ENCODE peak calls at places on chromosome 14, in ten cellular contexts. G is GM12864, F is kidney epithelial cell, I is tibial artery, D is HCT116, S is body of pancreas, L is AG04450, A is fibroblast of lung, T is choroid plexus epithelial cell, E is astrocyte of the cerebellum. H is an unnamed sample.

GRCh38 chr14:65483647-65484046 is 71.1 kb downstream of the FUT8 start:
- DNase-seq in A (no peak), I (no peak), E (no peak), D (peak), S (no peak), T (no peak), L (no peak), F (no peak), G (no peak), H (no peak)

GRCh38 chr14:64685364-64686130 is 18.7 kb upstream of the PLEKHG3 start:
- DNase-seq in E (no peak), G (no peak), F (no peak), I (no peak), A (no peak), D (no peak), L (no peak), T (no peak), S (no peak), H (peak)

GRCh38 chr14:81805785-81806184 is 272.1 kb upstream of the SEL1L start:
- DNase-seq in F (no peak), S (no peak), A (no peak), L (no peak), E (no peak), D (no peak), I (no peak), G (no peak), T (no peak), H (no peak)

GRCh38 chr14:85279407-85279806 is 250.5 kb upstream of the FLRT2 start:
- DNase-seq in A (no peak), E (no peak), G (no peak), L (no peak), S (no peak), I (no peak), T (no peak), F (no peak), D (no peak), H (no peak)

GRCh38 chr14:59317346-59317745 is 128.9 kb downstream of the DAAM1 start:
- DNase-seq in D (no peak), E (no peak), L (no peak), A (no peak), T (no peak), G (no peak), S (no peak), F (no peak), I (no peak), H (no peak)

GRCh38 chr14:61472801-61473376 is 151.5 kb downstream of the PRKCH start:
- DNase-seq in F (no peak), T (no peak), E (no peak), A (peak), S (no peak), I (no peak), D (no peak), L (no peak), G (no peak), H (no peak)

GRCh38 chr14:37973031-37973908 is 234.4 kb upstream of the SSTR1 start:
- DNase-seq in F (peak), L (no peak), T (no peak), D (no peak), E (no peak), I (no peak), G (no peak), A (no peak), S (no peak), H (no peak)

GRCh38 chr14:73802431-73803188 is 49.0 kb upstream of the PTGR2 start:
- DNase-seq in A (no peak), D (no peak), L (no peak), E (no peak), T (no peak), G (no peak), S (no peak), I (no peak), F (no peak), H (no peak)

GRCh38 chr14:72792051-72792788 is 101.7 kb downstream of the DPF3 start:
- DNase-seq in G (no peak), T (peak), S (peak), I (peak), E (no peak), L (no peak), A (peak), D (no peak), F (no peak), H (no peak)

GRCh38 chr14:43525647-43526046 is 981.4 kb downstream of the FSCB start:
- DNase-seq in L (no peak), T (no peak), G (no peak), S (no peak), A (no peak), F (no peak), D (no peak), E (no peak), I (no peak), H (no peak)

GRCh38 chr14:93527076-93527692 is 96.4 kb downstream of the UNC79 start:
- DNase-seq in I (no peak), F (no peak), D (no peak), T (no peak), E (no peak), L (no peak), G (no peak), A (no peak), S (peak), H (no peak)

GRCh38 chr14:72781476-72782181 is 112.3 kb downstream of the DPF3 start:
- DNase-seq in S (no peak), I (no peak), A (peak), F (peak), E (peak), G (no peak), D (no peak), T (peak), L (no peak), H (no peak)

GRCh38 chr14:95711476-95712176 is 2.3 kb downstream of the TCL1A start:
- DNase-seq in E (no peak), L (no peak), F (no peak), I (no peak), D (no peak), G (no peak), T (no peak), S (no peak), A (no peak), H (no peak)

GRCh38 chr14:46672128-46672527 is 20.5 kb upstream of the RPL10L start:
- DNase-seq in F (no peak), G (no peak), I (no peak), A (no peak), E (no peak), S (no peak), L (no peak), D (no peak), T (no peak), H (no peak)

GRCh38 chr14:52695481-52696091 is at the start of gene ERO1A:
- DNase-seq in I (peak), G (no peak), A (peak), T (peak), D (no peak), L (peak), S (peak), E (peak), F (peak), H (peak)

GRCh38 chr14:52703225-52703624 is 3.8 kb upstream of the PSMC6 start:
- DNase-seq in G (no peak), E (peak), T (peak), S (peak), F (peak), I (no peak), D (no peak), L (peak), A (peak), H (peak)

GRCh38 chr14:52703664-52704063 is 3.3 kb upstream of the PSMC6 start:
- DNase-seq in I (no peak), A (no peak), E (no peak), S (no peak), D (no peak), G (no peak), F (no peak), T (no peak), L (no peak), H (no peak)

GRCh38 chr14:52701223-52701622 is 5.8 kb upstream of the PSMC6 start:
- DNase-seq in L (no peak), S (no peak), I (no peak), G (no peak), T (peak), F (no peak), E (no peak), D (no peak), A (no peak), H (no peak)

DNA sequence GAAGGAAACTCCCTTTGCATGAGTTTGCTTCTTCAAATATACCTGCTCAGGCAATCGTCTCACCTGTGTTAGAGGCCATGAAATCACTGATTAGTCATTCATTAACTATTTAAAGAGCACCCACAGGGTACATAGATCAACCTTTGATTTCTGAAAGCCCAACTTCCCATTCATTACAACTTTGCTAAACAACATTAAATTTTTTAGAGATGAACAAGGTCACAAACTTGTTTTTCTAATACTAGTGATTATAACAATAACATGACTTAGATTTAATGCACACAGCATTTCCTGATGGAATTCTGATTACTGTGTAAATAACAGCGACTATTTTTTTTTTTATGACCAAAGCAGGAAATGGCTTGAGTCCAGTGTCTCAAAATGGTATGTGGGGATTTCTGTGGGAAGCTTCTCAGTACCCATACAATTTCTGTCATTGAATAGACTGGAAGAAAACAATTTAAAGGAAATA is 5.4 kb upstream of the ERO1A start:
- DNase-seq in D (peak), F (peak), S (peak), E (no peak), I (no peak), G (no peak), T (peak), A (no peak), L (no peak), H (no peak)
- H3K4me3 ChIP-seq in D (peak), F (no peak), S (no peak), E (no peak), I (no peak), G (no peak), T (no peak), A (no peak), L (no peak), H (no peak)

GRCh38 chr14:39102265-39102968 is 618 bp downstream of the SEC23A start:
- DNase-seq in S (peak), E (no peak), L (no peak), G (no peak), D (no peak), A (peak), I (no peak), F (no peak), T (peak), H (no peak)

GRCh38 chr14:39102969-39103957 is at the start of gene SEC23A:
- DNase-seq in D (peak), F (no peak), L (peak), A (peak), I (peak), G (peak), T (peak), E (peak), S (peak), H (peak)

GRCh38 chr14:39108791-39109190 is 5.3 kb upstream of the GEMIN2 start:
- DNase-seq in S (no peak), A (no peak), T (no peak), D (no peak), L (no peak), F (no peak), G (no peak), I (no peak), E (no peak), H (no peak)

GRCh38 chr14:39109893-39110715 is 4.0 kb upstream of the GEMIN2 start:
- DNase-seq in A (no peak), F (no peak), L (no peak), S (peak), D (no peak), G (no peak), T (no peak), E (no peak), I (no peak), H (no peak)

GRCh38 chr14:39107624-39108023 is 4.6 kb upstream of the SEC23A start:
- DNase-seq in F (no peak), A (peak), D (no peak), L (no peak), S (no peak), G (no peak), T (peak), I (no peak), E (no peak), H (no peak)
- TF ChIP-seq CTCF in F (peak), A (peak), D (peak), L (peak), S (peak), G (peak), T (peak), I (no peak), E (no peak), H (peak)

GRCh38 chr14:75439989-75440388 is 12.2 kb downstream of the JDP2 start:
- DNase-seq in E (no peak), T (no peak), I (no peak), F (no peak), L (no peak), S (no peak), G (no peak), A (no peak), D (no peak), H (no peak)
- H3K4me3 ChIP-seq in E (no peak), T (no peak), I (no peak), F (no peak), L (no peak), S (no peak), G (no peak), A (no peak), D (no peak), H (no peak)

GRCh38 chr14:99749142-99749541 is 44.1 kb upstream of the EML1 start:
- DNase-seq in L (no peak), A (no peak), D (no peak), F (no peak), G (no peak), E (no peak), I (no peak), T (no peak), S (no peak), H (no peak)
- TF ChIP-seq CTCF in L (peak), A (no peak), D (peak), F (peak), G (peak), E (peak), I (no peak), T (peak), S (no peak), H (peak)

GRCh38 chr14:98840076-98840475 is 431.9 kb downstream of the BCL11B start:
- DNase-seq in S (no peak), A (no peak), L (no peak), E (no peak), D (no peak), I (no peak), T (no peak), F (no peak), G (no peak), H (no peak)
- H3K4me3 ChIP-seq in S (no peak), A (no peak), L (no peak), E (no peak), D (no peak), I (no peak), T (no peak), F (no peak), G (no peak), H (no peak)

DNA sequence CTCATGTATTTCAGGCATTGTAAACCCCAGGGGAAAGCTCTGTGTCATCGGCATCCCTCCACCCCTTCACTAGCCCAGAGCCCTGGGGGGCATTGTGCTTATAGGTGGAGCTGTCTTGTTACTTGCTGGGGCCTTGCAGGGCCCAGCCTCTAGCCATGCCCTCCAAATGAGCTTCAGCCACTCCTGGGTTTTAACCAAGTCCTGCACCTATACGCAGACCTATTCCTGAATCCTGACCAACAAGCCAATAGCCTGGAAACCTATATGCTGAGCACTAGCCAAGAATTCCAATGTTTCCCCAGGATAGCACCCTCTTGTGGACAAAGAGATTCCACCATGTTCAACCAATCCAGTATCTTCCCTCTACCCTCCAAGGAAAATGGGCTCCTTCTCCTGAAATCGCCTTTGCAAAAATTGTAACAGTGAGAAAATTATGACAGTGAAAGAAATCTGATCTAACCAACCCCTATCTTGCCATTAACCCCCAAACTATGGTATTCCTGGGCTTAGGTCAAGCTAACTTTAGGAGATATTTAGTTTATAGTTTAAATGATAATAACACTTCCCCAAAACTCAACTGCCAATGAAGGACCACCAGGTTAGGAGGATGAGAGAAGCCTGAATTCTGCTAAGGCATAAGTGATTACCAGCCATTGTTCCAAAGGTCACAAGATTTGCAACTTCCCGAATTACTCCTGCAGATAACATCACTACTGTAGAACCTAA is 55.5 kb downstream of the TTC7B start:
- DNase-seq in T (peak), F (no peak), A (peak), E (peak), I (no peak), D (no peak), S (no peak), G (no peak), L (no peak), H (no peak)
- TF ChIP-seq CTCF in T (peak), F (peak), A (peak), E (peak), I (no peak), D (peak), S (peak), G (peak), L (peak), H (peak)

DNA sequence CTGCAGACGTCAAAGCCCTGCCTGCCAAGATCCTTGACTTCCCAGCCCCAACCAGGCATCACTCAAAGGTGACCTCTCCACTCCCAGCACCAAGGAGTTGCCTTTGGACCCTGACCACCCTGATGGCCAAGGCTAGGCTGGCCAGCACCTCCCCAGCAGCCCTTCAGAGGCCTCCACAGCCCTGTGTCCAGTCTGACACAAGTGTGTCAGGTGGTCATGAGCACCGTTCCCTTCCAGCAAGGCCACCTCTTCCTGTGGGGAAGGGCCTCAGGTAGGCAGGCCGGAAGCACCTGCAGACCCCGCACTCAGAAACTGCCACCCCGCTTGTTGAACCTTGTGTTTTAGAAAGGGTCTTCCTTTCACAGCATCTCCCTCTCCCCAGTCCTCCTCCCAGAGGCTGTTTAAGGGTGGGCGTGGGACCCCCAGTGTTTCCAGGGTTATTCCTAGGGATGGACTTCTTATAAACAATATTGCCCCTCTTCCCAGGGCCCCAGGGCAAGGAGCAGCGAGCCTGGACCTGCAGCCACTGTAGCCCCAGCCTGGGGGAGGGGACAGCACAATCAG is 13.2 kb upstream of the INF2 start:
- DNase-seq in I (no peak), A (no peak), E (no peak), S (no peak), F (no peak), D (no peak), G (no peak), L (no peak), T (no peak), H (no peak)
- H3K4me3 ChIP-seq in I (no peak), A (no peak), E (no peak), S (no peak), F (no peak), D (no peak), G (no peak), L (no peak), T (no peak), H (no peak)

DNA sequence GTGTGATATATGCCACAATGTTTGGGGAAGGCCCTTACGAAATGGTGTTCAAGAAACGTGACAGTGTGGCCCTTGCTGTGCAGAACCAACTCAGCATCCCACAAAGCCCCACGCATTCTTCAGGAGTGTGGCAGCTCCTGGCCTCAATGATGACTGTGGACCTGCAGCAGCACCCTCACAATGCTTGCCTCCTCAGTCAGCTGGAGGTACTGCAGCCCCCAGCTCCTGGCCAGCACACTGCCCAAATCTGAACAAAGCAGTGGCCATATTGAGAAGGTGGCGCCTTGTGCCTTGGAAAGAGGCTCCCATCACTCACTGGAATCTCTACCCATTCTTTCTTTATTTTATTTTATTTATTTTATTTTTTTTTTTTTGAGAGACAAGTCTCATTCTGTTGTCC is 10.4 kb downstream of the POLE2 start:
- DNase-seq in I (no peak), T (peak), E (no peak), S (no peak), D (no peak), A (no peak), L (no peak), F (no peak), G (no peak), H (no peak)
- TF ChIP-seq CTCF in I (no peak), T (peak), E (peak), S (no peak), D (peak), A (no peak), L (peak), F (no peak), G (peak), H (no peak)